ENCODE peak calls at places on chromosome 11, in ten cellular contexts. One of them, this sample, is unnamed.

GRCh38 chr11:58801974-58802545 is 42.4 kb downstream of the GLYATL2 start:
- DNase-seq in ELR: peak; percentile 17
- DNase-seq in ACHN: no peak
- DNase-seq in HL-60: no peak
- DNase-seq in left cardiac atrium: no peak
- DNase-seq in left ventricle myocardium inferior: no peak
- DNase-seq in CD4-positive, alpha-beta T cell: no peak
- DNase-seq in dermis microvascular lymphatic vessel endothelial cell: no peak
- DNase-seq in IMR-90: no peak
- DNase-seq in tibial nerve: no peak
- DNase-seq in this sample: no peak

GRCh38 chr11:102603091-102603490 is 22.0 kb downstream of the MMP20 start:
- DNase-seq in ELR: peak; percentile 81
- DNase-seq in ACHN: peak; percentile 11
- DNase-seq in HL-60: no peak
- DNase-seq in left cardiac atrium: no peak
- DNase-seq in left ventricle myocardium inferior: no peak
- DNase-seq in CD4-positive, alpha-beta T cell: no peak
- DNase-seq in dermis microvascular lymphatic vessel endothelial cell: no peak
- DNase-seq in IMR-90: peak; percentile 73
- DNase-seq in tibial nerve: no peak
- DNase-seq in this sample: peak; percentile 80

GRCh38 chr11:116384407-116384806 is 388.4 kb downstream of the BUD13 start:
- DNase-seq in ELR: no peak
- DNase-seq in ACHN: no peak
- DNase-seq in HL-60: no peak
- DNase-seq in left cardiac atrium: no peak
- DNase-seq in left ventricle myocardium inferior: no peak
- DNase-seq in CD4-positive, alpha-beta T cell: no peak
- DNase-seq in dermis microvascular lymphatic vessel endothelial cell: no peak
- DNase-seq in IMR-90: no peak
- DNase-seq in tibial nerve: no peak
- DNase-seq in this sample: no peak

GRCh38 chr11:124867700-124868099 is 2.5 kb downstream of the ROBO3 start:
- DNase-seq in ELR: peak; percentile 61
- DNase-seq in ACHN: peak; percentile 45
- DNase-seq in HL-60: no peak
- DNase-seq in left cardiac atrium: no peak
- DNase-seq in left ventricle myocardium inferior: no peak
- DNase-seq in CD4-positive, alpha-beta T cell: no peak
- DNase-seq in dermis microvascular lymphatic vessel endothelial cell: peak; percentile 61
- DNase-seq in IMR-90: peak; percentile 32
- DNase-seq in tibial nerve: no peak
- DNase-seq in this sample: peak; percentile 89

GRCh38 chr11:84430661-84431060 is 1144.5 kb upstream of the CCDC90B start:
- DNase-seq in ELR: no peak
- DNase-seq in ACHN: no peak
- DNase-seq in HL-60: no peak
- DNase-seq in left cardiac atrium: no peak
- DNase-seq in left ventricle myocardium inferior: no peak
- DNase-seq in CD4-positive, alpha-beta T cell: no peak
- DNase-seq in dermis microvascular lymphatic vessel endothelial cell: no peak
- DNase-seq in IMR-90: no peak
- DNase-seq in tibial nerve: no peak
- DNase-seq in this sample: peak; percentile 55

GRCh38 chr11:67284811-67285540 is 4.1 kb upstream of the ANKRD13D start:
- DNase-seq in ELR: no peak
- DNase-seq in ACHN: no peak
- DNase-seq in HL-60: peak; percentile 58
- DNase-seq in left cardiac atrium: peak; percentile 21
- DNase-seq in left ventricle myocardium inferior: peak; percentile 18
- DNase-seq in CD4-positive, alpha-beta T cell: no peak
- DNase-seq in dermis microvascular lymphatic vessel endothelial cell: no peak
- DNase-seq in IMR-90: no peak
- DNase-seq in tibial nerve: no peak
- DNase-seq in this sample: no peak

GRCh38 chr11:35178067-35178805 is 39.3 kb downstream of the CD44 start:
- DNase-seq in ELR: no peak
- DNase-seq in ACHN: no peak
- DNase-seq in HL-60: no peak
- DNase-seq in left cardiac atrium: no peak
- DNase-seq in left ventricle myocardium inferior: no peak
- DNase-seq in CD4-positive, alpha-beta T cell: no peak
- DNase-seq in dermis microvascular lymphatic vessel endothelial cell: no peak
- DNase-seq in IMR-90: no peak
- DNase-seq in tibial nerve: no peak
- DNase-seq in this sample: no peak

GRCh38 chr11:13931356-13931755 is 31.2 kb upstream of the SPON1 start:
- DNase-seq in ELR: no peak
- DNase-seq in ACHN: no peak
- DNase-seq in HL-60: no peak
- DNase-seq in left cardiac atrium: no peak
- DNase-seq in left ventricle myocardium inferior: no peak
- DNase-seq in CD4-positive, alpha-beta T cell: no peak
- DNase-seq in dermis microvascular lymphatic vessel endothelial cell: no peak
- DNase-seq in IMR-90: no peak
- DNase-seq in tibial nerve: no peak
- DNase-seq in this sample: no peak

GRCh38 chr11:69828276-69828970 is 9.2 kb upstream of the FGF3 start:
- DNase-seq in ELR: no peak
- DNase-seq in ACHN: no peak
- DNase-seq in HL-60: no peak
- DNase-seq in left cardiac atrium: no peak
- DNase-seq in left ventricle myocardium inferior: no peak
- DNase-seq in CD4-positive, alpha-beta T cell: no peak
- DNase-seq in dermis microvascular lymphatic vessel endothelial cell: no peak
- DNase-seq in IMR-90: no peak
- DNase-seq in tibial nerve: no peak
- DNase-seq in this sample: peak; percentile 79

GRCh38 chr11:32325187-32325586 is 110.2 kb downstream of the WT1 start:
- DNase-seq in ELR: no peak
- DNase-seq in ACHN: no peak
- DNase-seq in HL-60: no peak
- DNase-seq in left cardiac atrium: no peak
- DNase-seq in left ventricle myocardium inferior: no peak
- DNase-seq in CD4-positive, alpha-beta T cell: no peak
- DNase-seq in dermis microvascular lymphatic vessel endothelial cell: no peak
- DNase-seq in IMR-90: no peak
- DNase-seq in tibial nerve: no peak
- DNase-seq in this sample: no peak

GRCh38 chr11:86749376-86749775 is 51.0 kb upstream of the PRSS23 start:
- DNase-seq in ELR: peak; percentile 26
- DNase-seq in ACHN: peak; percentile 37
- DNase-seq in HL-60: no peak
- DNase-seq in left cardiac atrium: no peak
- DNase-seq in left ventricle myocardium inferior: no peak
- DNase-seq in CD4-positive, alpha-beta T cell: no peak
- DNase-seq in dermis microvascular lymphatic vessel endothelial cell: peak; percentile 20
- DNase-seq in IMR-90: no peak
- DNase-seq in tibial nerve: no peak
- DNase-seq in this sample: no peak

GRCh38 chr11:128469220-128469619 is 118.1 kb downstream of the ETS1 start:
- DNase-seq in ELR: no peak
- DNase-seq in ACHN: no peak
- DNase-seq in HL-60: no peak
- DNase-seq in left cardiac atrium: no peak
- DNase-seq in left ventricle myocardium inferior: no peak
- DNase-seq in CD4-positive, alpha-beta T cell: no peak
- DNase-seq in dermis microvascular lymphatic vessel endothelial cell: no peak
- DNase-seq in IMR-90: no peak
- DNase-seq in tibial nerve: no peak
- DNase-seq in this sample: no peak

GRCh38 chr11:90840071-90840470 is 617.2 kb upstream of the CHORDC1 start:
- DNase-seq in ELR: no peak
- DNase-seq in ACHN: no peak
- DNase-seq in HL-60: no peak
- DNase-seq in left cardiac atrium: no peak
- DNase-seq in left ventricle myocardium inferior: no peak
- DNase-seq in CD4-positive, alpha-beta T cell: no peak
- DNase-seq in dermis microvascular lymphatic vessel endothelial cell: no peak
- DNase-seq in IMR-90: no peak
- DNase-seq in tibial nerve: no peak
- DNase-seq in this sample: no peak

GRCh38 chr11:74371269-74372039 is 26.8 kb downstream of the PGM2L1 start:
- DNase-seq in ELR: peak; percentile 72
- DNase-seq in ACHN: no peak
- DNase-seq in HL-60: no peak
- DNase-seq in left cardiac atrium: no peak
- DNase-seq in left ventricle myocardium inferior: no peak
- DNase-seq in CD4-positive, alpha-beta T cell: no peak
- DNase-seq in dermis microvascular lymphatic vessel endothelial cell: peak; percentile 49
- DNase-seq in IMR-90: peak; percentile 80
- DNase-seq in tibial nerve: no peak
- DNase-seq in this sample: no peak

GRCh38 chr11:64770120-64770519 is 8.2 kb downstream of the SF1 start:
- DNase-seq in ELR: no peak
- DNase-seq in ACHN: no peak
- DNase-seq in HL-60: no peak
- DNase-seq in left cardiac atrium: peak; percentile 14
- DNase-seq in left ventricle myocardium inferior: no peak
- DNase-seq in CD4-positive, alpha-beta T cell: no peak
- DNase-seq in dermis microvascular lymphatic vessel endothelial cell: no peak
- DNase-seq in IMR-90: no peak
- DNase-seq in tibial nerve: no peak
- DNase-seq in this sample: no peak

GRCh38 chr11:44243086-44243485 is 66.9 kb downstream of the ALX4 start:
- DNase-seq in ELR: no peak
- DNase-seq in ACHN: no peak
- DNase-seq in HL-60: no peak
- DNase-seq in left cardiac atrium: no peak
- DNase-seq in left ventricle myocardium inferior: no peak
- DNase-seq in CD4-positive, alpha-beta T cell: no peak
- DNase-seq in dermis microvascular lymphatic vessel endothelial cell: no peak
- DNase-seq in IMR-90: no peak
- DNase-seq in tibial nerve: no peak
- DNase-seq in this sample: no peak

GRCh38 chr11:7548659-7549283 is 35.0 kb downstream of the PPFIBP2 start:
- DNase-seq in ELR: peak; percentile 11
- DNase-seq in ACHN: peak; percentile 11
- DNase-seq in HL-60: no peak
- DNase-seq in left cardiac atrium: no peak
- DNase-seq in left ventricle myocardium inferior: no peak
- DNase-seq in CD4-positive, alpha-beta T cell: no peak
- DNase-seq in dermis microvascular lymphatic vessel endothelial cell: no peak
- DNase-seq in IMR-90: no peak
- DNase-seq in tibial nerve: no peak
- DNase-seq in this sample: peak; percentile 17

GRCh38 chr11:1565904-1566247 is 6.2 kb downstream of the DUSP8 start:
- DNase-seq in ELR: no peak
- DNase-seq in ACHN: no peak
- DNase-seq in HL-60: no peak
- DNase-seq in left cardiac atrium: no peak
- DNase-seq in left ventricle myocardium inferior: no peak
- DNase-seq in CD4-positive, alpha-beta T cell: no peak
- DNase-seq in dermis microvascular lymphatic vessel endothelial cell: no peak
- DNase-seq in IMR-90: no peak
- DNase-seq in tibial nerve: no peak
- DNase-seq in this sample: no peak

GRCh38 chr11:115083129-115083823 is 404.9 kb downstream of the NXPE2 start:
- DNase-seq in ELR: no peak
- DNase-seq in ACHN: no peak
- DNase-seq in HL-60: no peak
- DNase-seq in left cardiac atrium: no peak
- DNase-seq in left ventricle myocardium inferior: no peak
- DNase-seq in CD4-positive, alpha-beta T cell: no peak
- DNase-seq in dermis microvascular lymphatic vessel endothelial cell: no peak
- DNase-seq in IMR-90: no peak
- DNase-seq in tibial nerve: no peak
- DNase-seq in this sample: peak; percentile 56

GRCh38 chr11:8036002-8036802 is 44.8 kb upstream of the TUB start:
- DNase-seq in ELR: no peak
- DNase-seq in ACHN: no peak
- DNase-seq in HL-60: no peak
- DNase-seq in left cardiac atrium: no peak
- DNase-seq in left ventricle myocardium inferior: no peak
- DNase-seq in CD4-positive, alpha-beta T cell: no peak
- DNase-seq in dermis microvascular lymphatic vessel endothelial cell: no peak
- DNase-seq in IMR-90: no peak
- DNase-seq in tibial nerve: no peak
- DNase-seq in this sample: no peak

GRCh38 chr11:859394-860131 is 16.9 kb downstream of the TSPAN4 start:
- DNase-seq in ELR: peak; percentile 54
- DNase-seq in ACHN: no peak
- DNase-seq in HL-60: no peak
- DNase-seq in left cardiac atrium: peak; percentile 88
- DNase-seq in left ventricle myocardium inferior: peak; percentile 81
- DNase-seq in CD4-positive, alpha-beta T cell: no peak
- DNase-seq in dermis microvascular lymphatic vessel endothelial cell: peak; percentile 57
- DNase-seq in IMR-90: peak; percentile 85
- DNase-seq in tibial nerve: peak; percentile 62
- DNase-seq in this sample: peak; percentile 91

GRCh38 chr11:119404872-119405271 is 18.1 kb downstream of the THY1 start:
- DNase-seq in ELR: no peak
- DNase-seq in ACHN: no peak
- DNase-seq in HL-60: no peak
- DNase-seq in left cardiac atrium: no peak
- DNase-seq in left ventricle myocardium inferior: no peak
- DNase-seq in CD4-positive, alpha-beta T cell: no peak
- DNase-seq in dermis microvascular lymphatic vessel endothelial cell: no peak
- DNase-seq in IMR-90: no peak
- DNase-seq in tibial nerve: no peak
- DNase-seq in this sample: no peak

GRCh38 chr11:103871923-103872551 is 164.4 kb upstream of the DDI1 start:
- DNase-seq in ELR: no peak
- DNase-seq in ACHN: no peak
- DNase-seq in HL-60: no peak
- DNase-seq in left cardiac atrium: no peak
- DNase-seq in left ventricle myocardium inferior: no peak
- DNase-seq in CD4-positive, alpha-beta T cell: no peak
- DNase-seq in dermis microvascular lymphatic vessel endothelial cell: no peak
- DNase-seq in IMR-90: no peak
- DNase-seq in tibial nerve: no peak
- DNase-seq in this sample: no peak

GRCh38 chr11:18692941-18693760 is 5.4 kb upstream of the TMEM86A start:
- DNase-seq in ELR: no peak
- DNase-seq in ACHN: no peak
- DNase-seq in HL-60: no peak
- DNase-seq in left cardiac atrium: no peak
- DNase-seq in left ventricle myocardium inferior: no peak
- DNase-seq in CD4-positive, alpha-beta T cell: no peak
- DNase-seq in dermis microvascular lymphatic vessel endothelial cell: no peak
- DNase-seq in IMR-90: no peak
- DNase-seq in tibial nerve: no peak
- DNase-seq in this sample: no peak

GRCh38 chr11:3124821-3125220 is 40.3 kb downstream of the OSBPL5 start:
- DNase-seq in ELR: no peak
- DNase-seq in ACHN: no peak
- DNase-seq in HL-60: no peak
- DNase-seq in left cardiac atrium: no peak
- DNase-seq in left ventricle myocardium inferior: no peak
- DNase-seq in CD4-positive, alpha-beta T cell: no peak
- DNase-seq in dermis microvascular lymphatic vessel endothelial cell: no peak
- DNase-seq in IMR-90: no peak
- DNase-seq in tibial nerve: no peak
- DNase-seq in this sample: no peak

GRCh38 chr11:134571301-134571700 is 159.3 kb upstream of the B3GAT1 start:
- DNase-seq in ELR: no peak
- DNase-seq in ACHN: no peak
- DNase-seq in HL-60: no peak
- DNase-seq in left cardiac atrium: no peak
- DNase-seq in left ventricle myocardium inferior: no peak
- DNase-seq in CD4-positive, alpha-beta T cell: no peak
- DNase-seq in dermis microvascular lymphatic vessel endothelial cell: no peak
- DNase-seq in IMR-90: no peak
- DNase-seq in tibial nerve: no peak
- DNase-seq in this sample: no peak

GRCh38 chr11:104003491-104003890 is 32.9 kb upstream of the DDI1 start:
- DNase-seq in ELR: peak; percentile 17
- DNase-seq in ACHN: no peak
- DNase-seq in HL-60: no peak
- DNase-seq in left cardiac atrium: no peak
- DNase-seq in left ventricle myocardium inferior: no peak
- DNase-seq in CD4-positive, alpha-beta T cell: no peak
- DNase-seq in dermis microvascular lymphatic vessel endothelial cell: no peak
- DNase-seq in IMR-90: peak; percentile 64
- DNase-seq in tibial nerve: no peak
- DNase-seq in this sample: no peak

GRCh38 chr11:11372461-11372860 is 19.4 kb upstream of the CSNK2A3 start:
- DNase-seq in ELR: no peak
- DNase-seq in ACHN: no peak
- DNase-seq in HL-60: no peak
- DNase-seq in left cardiac atrium: no peak
- DNase-seq in left ventricle myocardium inferior: no peak
- DNase-seq in CD4-positive, alpha-beta T cell: no peak
- DNase-seq in dermis microvascular lymphatic vessel endothelial cell: no peak
- DNase-seq in IMR-90: no peak
- DNase-seq in tibial nerve: no peak
- DNase-seq in this sample: no peak